ENCODE peak calls at places on chromosomes 6 and 20, in seven cellular contexts. E, S, D, Q, J, Z and M are unnamed samples.
A peak's percentile ranks its signal among the peaks of the same experiment; 100 is the strongest.

GRCh38 chr6:160767019-160767646 is 65.1 kb downstream of the PLG start:
- DNase-seq in S (no peak), D (no peak), J (peak; percentile 61), Z (peak; percentile 52), E (peak; percentile 87), Q (peak; percentile 66), M (peak; percentile 90)

GRCh38 chr6:14441371-14441781 is 323.8 kb downstream of the CD83 start:
- DNase-seq in S (no peak), Z (no peak), E (no peak), D (no peak), Q (no peak), J (no peak), M (no peak)

GRCh38 chr6:62283828-62284411 is 2.1 kb downstream of the KHDRBS2 start:
- DNase-seq in Z (no peak), D (no peak), J (peak; percentile 20), S (no peak), Q (no peak), E (peak; percentile 14), M (no peak)

GRCh38 chr20:59644371-59644939 is 40.1 kb downstream of the PHACTR3 start:
- DNase-seq in D (no peak), J (no peak), Z (no peak), Q (no peak), S (no peak), E (no peak), M (no peak)

GRCh38 chr6:24743265-24743943 is 24.4 kb upstream of the C6orf62 start:
- DNase-seq in D (peak; percentile 65), J (peak; percentile 80), S (peak; percentile 90), E (peak; percentile 39), Z (peak; percentile 94), Q (no peak), M (no peak)

GRCh38 chr6:169183233-169183632 is 70.4 kb downstream of the THBS2 start:
- DNase-seq in E (no peak), Q (no peak), D (no peak), J (no peak), Z (no peak), S (no peak), M (no peak)

GRCh38 chr6:140463312-140463710 is 1088.9 kb upstream of the CITED2 start:
- DNase-seq in D (no peak), J (no peak), Z (no peak), S (no peak), E (no peak), Q (no peak), M (no peak)

GRCh38 chr20:38084425-38084951 is 50.9 kb downstream of the RPRD1B start:
- DNase-seq in D (no peak), J (peak; percentile 29), Z (no peak), E (no peak), S (peak; percentile 78), Q (no peak), M (no peak)

GRCh38 chr6:157981132-157981394 is 600 bp upstream of the SYNJ2 start:
- DNase-seq in Q (no peak), J (no peak), E (no peak), D (no peak), Z (no peak), S (no peak), M (no peak)

GRCh38 chr6:19039287-19039686 is 652.1 kb downstream of the RNF144B start:
- DNase-seq in Q (no peak), S (no peak), D (no peak), E (no peak), Z (no peak), J (no peak), M (no peak)

GRCh38 chr20:53343433-53343832 is 250.2 kb downstream of the ZNF217 start:
- DNase-seq in J (no peak), S (no peak), E (no peak), Q (no peak), D (no peak), Z (no peak), M (no peak)

DNA sequence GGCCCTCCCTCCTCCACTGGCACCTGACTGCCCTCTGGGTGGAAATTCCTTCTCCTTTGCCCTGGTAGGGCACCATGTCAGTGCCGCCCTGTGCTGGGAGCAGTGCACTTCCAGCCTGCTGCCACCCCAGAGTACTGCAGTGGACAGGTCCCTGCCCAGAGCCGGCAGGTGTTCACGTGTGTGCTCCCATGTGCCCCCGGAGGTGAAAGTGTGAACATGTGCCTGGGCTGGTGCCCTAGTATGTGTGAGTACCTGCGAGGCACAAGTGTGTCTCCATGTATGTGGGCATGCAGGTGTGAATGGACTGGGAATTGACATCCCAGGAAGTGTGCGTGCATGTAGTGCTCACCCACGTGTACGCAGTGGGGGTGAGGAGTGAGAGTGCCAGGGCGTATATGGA is 29.4 kb downstream of the SDCBP2 start:
- DNase-seq in S (no peak), E (no peak), Z (no peak), D (no peak), Q (no peak), J (peak; percentile 34), M (no peak)
- TF ChIP-seq CTCF in S (no peak), E (no peak), Z (peak; percentile 37), D (peak; percentile 49), Q (no peak), J (no peak), M (peak; percentile 20)

DNA sequence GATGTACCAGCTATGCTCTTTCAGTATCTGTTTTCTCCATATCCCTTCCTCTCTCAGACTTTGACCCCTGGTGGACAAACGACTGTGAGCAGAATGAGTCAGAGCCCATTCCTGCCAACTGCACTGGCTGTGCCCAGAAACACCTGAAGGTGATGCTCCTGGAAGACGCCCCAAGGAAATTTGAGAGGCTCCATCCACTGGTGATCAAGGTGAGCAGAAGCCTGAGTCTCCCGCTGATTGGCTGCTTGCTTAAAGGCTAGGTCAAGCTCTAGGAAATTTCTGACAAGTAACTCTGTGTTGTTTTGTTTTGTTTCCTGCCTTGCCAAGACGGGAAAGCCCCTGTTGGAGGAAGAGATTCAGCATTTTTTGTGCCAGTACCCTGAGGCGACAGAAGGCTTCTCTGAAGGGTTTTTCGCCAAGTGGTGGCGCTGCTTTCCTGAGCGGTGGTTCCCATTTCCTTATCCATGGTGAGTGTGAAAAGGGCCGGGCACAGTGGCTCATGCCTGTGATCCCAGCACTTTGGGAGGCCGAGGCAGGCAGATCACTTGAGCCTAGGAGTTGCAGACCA is 28.6 kb downstream of the C6orf89 start:
- DNase-seq in D (no peak), Q (peak; percentile 90), Z (peak; percentile 85), J (peak; percentile 68), E (no peak), S (no peak), M (peak; percentile 26)
- TF ChIP-seq CTCF in D (no peak), Q (peak; percentile 69), Z (peak; percentile 29), J (peak; percentile 14), E (no peak), S (peak; percentile 44), M (no peak)

GRCh38 chr6:26249959-26250805 is 114.8 kb upstream of the BTN3A2 start:
- DNase-seq in E (no peak), Q (no peak), S (no peak), Z (peak; percentile 84), J (peak; percentile 82), D (peak; percentile 91), M (peak; percentile 63)
- TF ChIP-seq CTCF in E (peak; percentile 24), Q (peak; percentile 34), S (peak; percentile 50), Z (peak; percentile 37), J (no peak), D (peak; percentile 67), M (peak; percentile 30)

DNA sequence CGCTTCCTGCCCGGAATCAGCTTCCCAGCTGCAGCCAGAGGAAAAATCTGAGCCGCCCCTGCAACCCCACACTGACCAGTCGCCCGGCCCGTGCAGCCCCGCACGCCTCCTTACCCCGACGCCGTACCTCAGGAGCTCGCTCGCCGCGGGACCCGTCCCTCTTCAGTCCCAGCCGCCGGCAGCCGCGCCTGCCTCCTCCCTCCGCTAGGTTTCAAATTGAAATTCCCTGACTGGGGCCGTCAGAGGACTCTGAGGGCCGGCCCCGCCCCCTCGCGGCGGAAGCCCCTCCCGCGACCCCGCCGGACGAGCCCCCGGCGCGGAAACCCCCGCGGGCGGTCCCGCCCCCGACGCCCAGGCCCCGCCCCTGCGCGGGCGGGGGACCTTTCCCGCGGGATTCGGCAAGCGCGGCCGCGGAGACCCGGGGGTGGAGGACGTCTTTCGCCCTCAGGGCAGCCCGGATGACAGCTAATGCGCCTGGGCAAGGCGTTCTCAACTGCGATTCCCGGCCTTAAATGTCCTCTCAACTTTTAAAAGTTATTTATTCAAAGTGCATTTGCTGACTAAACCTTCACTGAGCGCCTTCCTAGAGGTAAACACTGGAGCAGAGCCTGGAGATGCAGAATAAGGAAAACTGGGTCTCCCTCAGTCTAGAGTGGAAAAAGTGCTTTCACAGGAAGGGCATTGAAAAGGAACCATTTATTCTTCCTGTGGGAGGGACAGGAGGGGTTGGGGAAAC is at the start of gene EPB41L2:
- DNase-seq in E (peak; percentile 95), J (peak; percentile 79), Z (peak; percentile 80), S (peak; percentile 70), D (peak; percentile 44), Q (peak; percentile 86), M (peak; percentile 90)
- TF ChIP-seq CTCF in E (no peak), J (no peak), Z (no peak), S (peak; percentile 37), D (peak; percentile 11), Q (peak; percentile 6), M (peak; percentile 31)

DNA sequence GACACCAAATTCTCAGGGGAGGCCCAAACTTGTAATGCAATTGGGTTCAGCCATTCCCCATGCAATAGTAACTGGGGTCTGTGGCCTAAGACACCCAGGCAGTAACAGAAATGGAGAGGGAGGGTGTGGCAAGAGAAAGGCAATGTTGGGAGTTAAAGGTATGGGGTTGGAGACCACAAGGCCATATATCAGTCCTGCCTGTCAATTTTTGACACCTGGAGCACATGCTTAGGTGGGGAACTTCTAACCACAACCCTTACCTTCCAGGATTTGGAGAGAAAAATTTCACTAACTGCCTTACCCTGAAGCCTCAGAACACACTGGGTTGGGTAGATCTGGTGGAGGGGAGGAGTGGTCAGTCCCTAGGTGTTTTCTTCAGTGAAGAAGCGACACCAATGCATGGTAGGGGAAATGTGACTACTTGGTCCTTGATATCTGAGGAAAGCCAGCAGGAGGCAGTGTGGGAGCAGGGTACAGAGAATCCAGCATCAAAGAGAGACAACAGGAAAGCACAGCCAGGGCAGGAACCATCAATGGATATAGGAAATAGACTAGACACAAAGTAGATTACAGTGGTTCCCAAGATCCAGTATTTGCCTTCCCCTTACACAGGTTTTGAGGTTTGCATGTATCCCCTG is 6.8 kb upstream of the USP49 start:
- DNase-seq in Q (no peak), J (peak; percentile 52), S (no peak), Z (no peak), E (peak; percentile 33), D (no peak), M (peak; percentile 25)
- TF ChIP-seq CTCF in Q (peak; percentile 11), J (peak; percentile 31), S (peak; percentile 30), Z (peak; percentile 32), E (peak; percentile 44), D (peak; percentile 59), M (no peak)

GRCh38 chr20:19688031-19688806 is 69.8 kb upstream of the RIN2 start:
- DNase-seq in S (peak; percentile 76), Q (peak; percentile 85), Z (peak; percentile 84), E (no peak), D (no peak), J (peak; percentile 89), M (peak; percentile 78)
- TF ChIP-seq CTCF in S (peak; percentile 81), Q (peak; percentile 95), Z (peak; percentile 76), E (no peak), D (peak; percentile 9), J (peak; percentile 81), M (peak; percentile 40)

DNA sequence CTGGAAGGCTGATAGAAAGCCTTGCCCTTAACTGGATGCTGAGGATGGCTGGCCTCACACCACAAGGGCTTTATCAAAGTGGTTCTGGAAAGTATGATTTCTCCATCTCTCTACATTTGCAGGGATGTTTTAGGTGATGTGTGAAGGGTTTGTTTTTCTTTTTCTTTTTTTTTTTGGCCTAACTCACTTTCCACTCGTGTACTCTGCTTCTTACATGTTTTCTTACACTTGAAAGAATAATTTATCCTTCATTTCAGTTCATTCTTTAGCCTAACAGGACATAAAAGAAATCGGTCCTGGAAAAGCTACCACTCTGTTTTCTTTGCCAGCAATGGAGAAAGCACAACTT is 41.2 kb downstream of the ISM1 start:
- DNase-seq in E (no peak), S (no peak), Q (no peak), J (no peak), Z (no peak), D (no peak), M (no peak)
- TF ChIP-seq CTCF in E (no peak), S (no peak), Q (peak; percentile 47), J (no peak), Z (no peak), D (no peak), M (no peak)